ENCODE peak calls at places on chromosomes 4 and X, in four cellular contexts. J is WTC11, L is HepG2, N is GM12878. U is an unnamed sample.

GRCh38 chr4:2785613-2786012 is 7.3 kb upstream of the SH3BP2 start:
- DNase-seq in N (peak; percentile 48), L (no peak), J (no peak), U (peak; percentile 46)

GRCh38 chrX:110087485-110088356 is 84.8 kb downstream of the TMEM164 start:
- DNase-seq in J (no peak), L (no peak), N (no peak), U (no peak)

GRCh38 chr4:87316961-87317360 is 5.7 kb downstream of the HSD17B13 start:
- DNase-seq in N (no peak), J (no peak), L (no peak), U (no peak)

GRCh38 chr4:38948551-38948950 is 80.9 kb downstream of the FAM114A1 start:
- DNase-seq in N (no peak), L (no peak), J (no peak), U (no peak)

GRCh38 chr4:169941141-169941540 is 85.1 kb downstream of the MFAP3L start:
- DNase-seq in J (no peak), L (no peak), N (no peak), U (no peak)

GRCh38 chr4:186144180-186144579 is 39.7 kb downstream of the FAM149A start:
- DNase-seq in N (no peak), L (no peak), J (no peak), U (no peak)

GRCh38 chr4:150262611-150263010 is 184.4 kb downstream of the DCLK2 start:
- DNase-seq in L (no peak), J (no peak), N (no peak), U (no peak)

GRCh38 chrX:41373989-41374606 is 40.1 kb downstream of the DDX3X start:
- DNase-seq in L (no peak), J (no peak), N (no peak), U (no peak)

GRCh38 chr4:83208776-83209365 is 75.7 kb downstream of the COQ2 start:
- DNase-seq in J (no peak), L (no peak), N (no peak), U (no peak)

GRCh38 chrX:13418126-13419091 is 98.6 kb upstream of the ATXN3L start:
- DNase-seq in L (no peak), N (no peak), J (no peak), U (no peak)

GRCh38 chr4:94354474-94354896 is 11.8 kb upstream of the HPGDS start:
- DNase-seq in J (no peak), N (no peak), L (no peak), U (no peak)

GRCh38 chr4:153781717-153782416 is 7.0 kb downstream of the SFRP2 start:
- DNase-seq in N (no peak), L (no peak), J (peak; percentile 38), U (no peak)

GRCh38 chr4:106588906-106589305 is 220.3 kb upstream of the GIMD1 start:
- DNase-seq in N (no peak), L (no peak), J (no peak), U (no peak)

GRCh38 chr4:183444953-183445543 is 612 bp downstream of the CDKN2AIP start:
- DNase-seq in N (no peak), J (peak; percentile 55), L (no peak), U (no peak)

GRCh38 chr4:960140-960735 is 13.1 kb downstream of the DGKQ start:
- DNase-seq in J (peak; percentile 5), L (no peak), N (no peak), U (no peak)

GRCh38 chr4:7422898-7423180 is 11.9 kb downstream of the PSAPL1 start:
- DNase-seq in L (no peak), N (no peak), J (no peak), U (no peak)

GRCh38 chrX:111823068-111823467 is 52.9 kb upstream of the TRPC5OS start:
- DNase-seq in L (no peak), N (no peak), J (peak; percentile 68), U (peak; percentile 37)

DNA sequence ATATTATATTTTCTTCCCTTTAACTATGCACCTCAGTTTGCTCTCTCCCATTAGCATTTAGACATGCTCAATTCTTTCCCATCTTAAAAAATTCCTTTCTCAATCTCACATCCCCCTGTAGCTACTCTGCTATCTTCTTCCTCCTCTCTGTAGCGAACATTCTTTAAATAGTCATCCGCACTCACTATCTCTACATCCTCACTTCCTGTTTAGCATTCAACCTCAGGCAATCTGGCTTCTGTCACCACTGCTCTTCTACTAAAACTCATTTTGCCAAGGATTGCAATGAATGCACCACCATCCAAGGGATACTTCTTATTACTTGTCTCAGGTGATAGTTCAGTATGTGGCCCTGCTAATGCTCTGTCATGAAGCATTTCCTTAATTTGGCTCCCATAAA is 10.9 kb upstream of the TET2 start:
- DNase-seq in L (no peak), J (no peak), N (no peak), U (no peak)
- TF ChIP-seq TCF7 in L (no peak), J (no peak), N (no peak), U (no peak)

GRCh38 chrX:67544871-67545771 is 1.3 kb downstream of the AR start:
- DNase-seq in L (no peak), J (peak; percentile 19), N (no peak), U (no peak)
- TF ChIP-seq TCF7 in L (no peak), J (no peak), N (no peak), U (no peak)

DNA sequence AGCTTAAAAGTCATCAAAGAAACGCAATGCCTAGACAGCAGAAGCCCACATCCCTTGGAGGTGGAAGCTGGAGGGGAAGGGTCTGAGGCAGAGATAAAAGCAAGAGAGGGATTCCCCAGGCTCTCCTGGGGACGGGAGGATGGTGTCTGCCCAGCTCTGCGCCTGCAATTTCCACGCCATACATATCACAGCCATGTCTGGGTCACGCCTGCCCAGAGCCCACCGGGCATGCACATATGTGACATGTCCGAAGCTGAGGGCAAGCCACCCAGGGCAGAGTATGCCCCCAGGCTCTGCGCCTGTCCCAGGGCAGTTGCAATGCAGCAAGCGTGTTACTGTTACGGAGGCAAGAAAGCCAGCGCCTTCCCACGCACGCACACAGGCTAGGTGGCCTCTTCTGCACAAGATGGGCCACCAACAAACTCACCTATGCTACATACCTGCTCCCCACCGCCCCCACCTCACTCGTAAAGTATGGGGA is 1.2 kb downstream of the FGF13 start:
- DNase-seq in N (no peak), J (peak; percentile 12), L (no peak), U (no peak)
- TF ChIP-seq TCF7 in N (no peak), J (no peak), L (no peak), U (no peak)

GRCh38 chr4:90126805-90127204 is 389 bp upstream of the CCSER1 start:
- DNase-seq in J (no peak), L (no peak), N (no peak), U (no peak)

GRCh38 chr4:90127706-90128345 is 632 bp downstream of the CCSER1 start:
- DNase-seq in N (no peak), J (peak; percentile 36), L (no peak), U (no peak)

GRCh38 chr4:90121961-90122748 is 5.0 kb upstream of the CCSER1 start:
- DNase-seq in J (no peak), N (no peak), L (no peak), U (no peak)

GRCh38 chr4:90127223-90127705 is at the start of gene CCSER1:
- DNase-seq in J (peak; percentile 51), L (no peak), N (no peak), U (no peak)
- TF ChIP-seq TCF7 in J (no peak), L (no peak), N (no peak), U (no peak)

DNA sequence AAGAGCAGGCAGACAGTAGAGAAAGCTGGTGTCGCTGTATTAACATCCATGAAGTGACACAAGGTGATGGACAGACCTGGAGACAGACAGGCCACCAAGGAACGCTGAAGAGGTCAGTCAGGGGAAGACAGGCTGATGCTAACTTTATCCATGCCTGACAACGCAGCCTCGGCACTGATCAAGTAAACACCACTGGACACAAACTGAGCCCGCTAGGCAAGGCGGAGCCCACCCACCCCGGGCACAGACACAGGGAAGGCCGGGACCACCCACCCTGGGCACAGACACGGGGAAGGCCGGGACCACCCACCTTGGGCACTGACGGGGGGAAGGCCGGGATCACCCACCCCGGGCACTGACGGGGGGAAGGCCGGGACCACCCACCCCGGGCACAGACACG is 18.8 kb downstream of the PPP2R3B start:
- DNase-seq in J (no peak), N (no peak), L (no peak), U (no peak)
- TF ChIP-seq TCF7 in J (no peak), N (no peak), L (no peak), U (no peak)

U was measured in K562.